ENCODE peak calls at places on chromosomes 13 and 19, in nine cellular contexts. C is uterus, R is body of pancreas, I is tibial nerve, V is adrenal gland, E is IMR-90, J is H1, W is upper lobe of left lung, O is thyroid gland. A is an unnamed sample.

GRCh38 chr19:34241513-34242337 is 12.6 kb upstream of the GARRE1 start:
- DNase-seq in E (no peak), O (peak; percentile 58), C (no peak), V (no peak), W (peak; percentile 83), R (peak; percentile 80), I (no peak), J (peak; percentile 83), A (no peak)

GRCh38 chr19:54455786-54456422 is 6.9 kb downstream of the LENG8 start:
- DNase-seq in W (no peak), O (no peak), V (no peak), I (no peak), R (no peak), J (no peak), E (no peak), C (no peak), A (no peak)

GRCh38 chr13:24672141-24673132 is 7.8 kb upstream of the ATP12A start:
- DNase-seq in O (no peak), R (no peak), W (no peak), V (no peak), I (no peak), C (no peak), J (no peak), E (no peak), A (no peak)

GRCh38 chr13:80132741-80133601 is 208.0 kb downstream of the SPRY2 start:
- DNase-seq in I (peak; percentile 13), E (peak; percentile 62), C (peak; percentile 47), J (no peak), O (peak; percentile 62), R (peak; percentile 74), V (peak; percentile 20), W (peak; percentile 76), A (peak; percentile 17)

GRCh38 chr19:30856786-30857185 is 484.6 kb downstream of the ZNF536 start:
- DNase-seq in V (no peak), C (no peak), I (no peak), J (peak; percentile 16), W (no peak), O (no peak), E (no peak), R (no peak), A (no peak)

GRCh38 chr19:53982056-53982455 is 9.4 kb upstream of the CACNG6 start:
- DNase-seq in W (no peak), J (peak; percentile 67), R (no peak), C (no peak), E (no peak), O (no peak), V (no peak), I (no peak), A (no peak)

GRCh38 chr13:52419080-52419479 is 13.1 kb upstream of the THSD1 start:
- DNase-seq in V (no peak), R (no peak), C (no peak), J (no peak), W (no peak), I (no peak), O (no peak), E (no peak), A (no peak)

GRCh38 chr19:8146877-8147575 is 2.4 kb downstream of the FBN3 start:
- DNase-seq in E (no peak), V (no peak), C (no peak), I (no peak), O (peak; percentile 89), J (no peak), R (peak; percentile 48), W (peak; percentile 54), A (no peak)

GRCh38 chr19:12779162-12779993 is 4.0 kb upstream of the HOOK2 start:
- DNase-seq in O (no peak), I (no peak), J (no peak), R (peak; percentile 36), C (peak; percentile 69), E (peak; percentile 77), W (peak; percentile 62), V (no peak), A (no peak)

GRCh38 chr19:3320354-3320670 is 46.1 kb upstream of the NFIC start:
- DNase-seq in O (no peak), W (no peak), V (no peak), I (no peak), C (no peak), R (no peak), E (no peak), J (no peak), A (no peak)

GRCh38 chr13:50712882-50713281 is 130.6 kb downstream of the DLEU7 start:
- DNase-seq in W (no peak), J (no peak), I (no peak), O (no peak), V (no peak), R (no peak), E (no peak), C (no peak), A (no peak)

GRCh38 chr19:17095141-17095919 is 19.8 kb downstream of the MYO9B start:
- DNase-seq in C (peak; percentile 88), R (peak; percentile 41), J (no peak), W (peak; percentile 38), E (peak; percentile 35), V (no peak), O (peak; percentile 25), I (no peak), A (no peak)

GRCh38 chr19:17097593-17098126 is 22.1 kb downstream of the MYO9B start:
- DNase-seq in W (peak; percentile 57), V (peak; percentile 63), O (peak; percentile 24), C (no peak), J (no peak), I (no peak), E (peak; percentile 41), R (no peak), A (peak; percentile 57)

GRCh38 chr19:17103177-17103576 is 27.6 kb downstream of the MYO9B start:
- DNase-seq in R (no peak), C (no peak), V (no peak), E (peak; percentile 45), O (no peak), J (peak; percentile 90), I (no peak), W (no peak), A (peak; percentile 43)

GRCh38 chr19:17101686-17102628 is 26.4 kb downstream of the MYO9B start:
- DNase-seq in V (peak; percentile 66), R (no peak), W (no peak), I (no peak), O (no peak), J (no peak), E (no peak), C (no peak), A (no peak)

DNA sequence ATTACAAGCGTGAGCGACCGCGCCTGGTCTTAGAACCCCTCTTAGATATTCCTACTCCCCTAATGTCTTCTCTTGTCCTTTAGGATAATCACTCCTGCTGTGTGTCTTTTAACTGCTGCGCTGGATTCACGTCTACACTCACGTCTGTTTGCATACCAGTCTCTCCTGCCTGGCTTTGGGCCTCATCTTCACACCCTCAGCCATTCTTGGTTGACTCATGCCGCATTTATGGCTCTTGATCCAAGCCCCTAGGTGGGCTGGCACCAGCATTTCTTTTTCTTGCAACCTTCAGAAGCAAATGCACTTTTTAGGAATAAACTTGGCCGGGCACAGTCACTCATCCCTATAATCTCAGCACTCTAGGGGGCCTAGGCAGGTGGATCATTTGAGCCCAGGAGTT is 22.7 kb downstream of the MYO9B start:
- DNase-seq in C (no peak), E (peak; percentile 34), O (no peak), I (no peak), R (no peak), J (no peak), V (no peak), W (no peak), A (no peak)
- TF ChIP-seq POLR2A in C (no peak), E (no peak), O (no peak), I (no peak), R (no peak), J (no peak), V (no peak), W (no peak), A (no peak)

GRCh38 chr19:543912-544608 is at the start of gene GZMM:
- DNase-seq in O (no peak), C (no peak), W (no peak), I (no peak), V (no peak), E (no peak), R (no peak), J (no peak), A (no peak)
- TF ChIP-seq POLR2A in O (no peak), C (no peak), W (no peak), I (no peak), V (no peak), E (no peak), R (no peak), J (no peak), A (no peak)

GRCh38 chr19:1020868-1021425 is at the start of gene TMEM259:
- DNase-seq in R (peak; percentile 99), O (peak; percentile 99), I (peak; percentile 98), C (peak; percentile 99), V (peak; percentile 97), J (peak; percentile 97), E (peak; percentile 96), W (peak; percentile 99), A (peak; percentile 93)
- TF ChIP-seq POLR2A in R (no peak), O (peak; percentile 73), I (no peak), C (peak; percentile 58), V (peak; percentile 86), J (no peak), E (no peak), W (peak; percentile 62), A (peak; percentile 79)

GRCh38 chr13:33817843-33818661 is at the start of gene RFC3:
- DNase-seq in W (peak; percentile 90), C (peak; percentile 93), R (peak; percentile 91), V (peak; percentile 95), O (peak; percentile 95), J (peak; percentile 89), E (peak; percentile 95), I (peak; percentile 87), A (peak; percentile 63)
- TF ChIP-seq POLR2A in W (no peak), C (no peak), R (peak; percentile 50), V (peak; percentile 55), O (peak; percentile 32), J (peak; percentile 42), E (peak; percentile 54), I (no peak), A (peak; percentile 14)

GRCh38 chr13:71858647-71859046 is 8.4 kb downstream of the DACH1 start:
- DNase-seq in J (no peak), I (no peak), V (no peak), O (no peak), C (no peak), R (no peak), W (no peak), E (no peak), A (no peak)
- TF ChIP-seq POLR2A in J (no peak), I (no peak), V (no peak), O (no peak), C (no peak), R (no peak), W (no peak), E (no peak), A (no peak)

DNA sequence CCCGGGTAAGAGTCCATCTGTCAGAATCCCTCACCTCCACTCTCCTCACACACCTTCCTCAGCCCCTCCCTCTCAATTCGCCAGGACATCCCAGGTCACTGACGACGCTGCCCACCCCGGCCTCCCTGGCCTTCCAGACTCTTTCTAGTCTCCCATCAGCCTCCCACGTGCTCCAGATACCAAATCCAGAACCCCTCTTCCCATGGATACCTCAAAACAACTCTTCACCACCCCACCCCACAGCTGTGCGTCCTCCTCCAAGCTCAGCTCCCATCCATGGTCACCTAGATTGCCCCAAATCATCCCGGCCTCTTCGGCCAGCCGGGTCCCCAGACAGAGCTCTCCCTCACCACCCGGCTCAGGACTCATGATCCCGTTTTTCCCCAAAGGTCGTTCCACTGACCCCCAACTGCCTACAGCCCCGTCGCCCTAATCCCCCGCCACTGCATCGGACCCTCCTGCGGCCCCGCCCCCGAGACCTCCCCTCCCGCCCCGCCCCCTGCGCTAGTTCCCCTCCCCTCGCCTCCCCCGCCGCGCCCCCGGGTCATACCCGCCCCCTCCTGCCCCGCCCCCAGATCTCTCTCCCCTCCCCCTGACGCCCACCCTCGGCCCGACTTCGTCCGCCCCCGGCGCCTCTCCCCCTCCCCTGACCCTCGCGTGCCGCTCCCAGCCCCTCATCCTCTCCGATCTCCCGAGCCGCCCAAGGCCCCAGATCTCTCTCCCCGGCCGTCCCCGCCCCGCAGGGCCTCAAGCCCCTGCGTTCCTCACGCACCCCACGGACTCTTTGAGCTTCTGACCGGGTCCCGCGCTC is 546 bp downstream of the UBXN6 start:
- DNase-seq in J (peak; percentile 78), R (no peak), I (no peak), C (peak; percentile 61), W (peak; percentile 47), O (peak; percentile 39), E (peak; percentile 56), V (peak; percentile 69), A (no peak)
- TF ChIP-seq POLR2A in J (no peak), R (no peak), I (no peak), C (no peak), W (no peak), O (no peak), E (peak; percentile 71), V (no peak), A (no peak)